ENCODE peak calls at places on chromosomes 1 and 21, in four cellular contexts. One of them, this sample, is unnamed.
A peak's percentile ranks its signal among the peaks of the same experiment; 100 is the strongest.

GRCh38 chr1:18532390-18533170 is 51.9 kb downstream of the KLHDC7A start:
- DNase-seq in uterus: no peak
- DNase-seq in HFF-Myc: no peak
- DNase-seq in heart right ventricle: no peak
- DNase-seq in this sample: no peak

GRCh38 chr1:193437785-193438184 is 251.4 kb upstream of the B3GALT2 start:
- DNase-seq in uterus: no peak
- DNase-seq in HFF-Myc: no peak
- DNase-seq in heart right ventricle: no peak
- DNase-seq in this sample: no peak

GRCh38 chr1:165068716-165069115 is 287.8 kb downstream of the LMX1A start:
- DNase-seq in uterus: no peak
- DNase-seq in HFF-Myc: no peak
- DNase-seq in heart right ventricle: no peak
- DNase-seq in this sample: no peak

GRCh38 chr1:177627148-177627910 is 342.5 kb downstream of the SEC16B start:
- DNase-seq in uterus: no peak
- DNase-seq in HFF-Myc: no peak
- DNase-seq in heart right ventricle: no peak
- DNase-seq in this sample: no peak

GRCh38 chr21:25368531-25368930 is 238.8 kb downstream of the MRPL39 start:
- DNase-seq in uterus: no peak
- DNase-seq in HFF-Myc: no peak
- DNase-seq in heart right ventricle: no peak
- DNase-seq in this sample: no peak

GRCh38 chr1:94746635-94747525 is 73.3 kb upstream of the SLC44A3 start:
- DNase-seq in uterus: no peak
- DNase-seq in HFF-Myc: no peak
- DNase-seq in heart right ventricle: no peak
- DNase-seq in this sample: no peak

GRCh38 chr1:150999051-150999674 is 7.5 kb downstream of the MINDY1 start:
- DNase-seq in uterus: no peak
- DNase-seq in HFF-Myc: no peak
- DNase-seq in heart right ventricle: no peak
- DNase-seq in this sample: no peak

GRCh38 chr1:18041107-18041506 is 66.5 kb upstream of the IGSF21 start:
- DNase-seq in uterus: no peak
- DNase-seq in HFF-Myc: no peak
- DNase-seq in heart right ventricle: no peak
- DNase-seq in this sample: no peak

GRCh38 chr1:150577557-150578277 is 1.7 kb downstream of the MCL1 start:
- DNase-seq in uterus: no peak
- DNase-seq in HFF-Myc: no peak
- DNase-seq in heart right ventricle: no peak
- DNase-seq in this sample: no peak

GRCh38 chr1:224852901-224853568 is 76.4 kb upstream of the DNAH14 start:
- DNase-seq in uterus: no peak
- DNase-seq in HFF-Myc: no peak
- DNase-seq in heart right ventricle: no peak
- DNase-seq in this sample: no peak
- TF ChIP-seq CTCF in uterus: peak; percentile 54
- TF ChIP-seq CTCF in HFF-Myc: peak; percentile 69
- TF ChIP-seq CTCF in heart right ventricle: peak; percentile 69
- TF ChIP-seq CTCF in this sample: peak; percentile 45

DNA sequence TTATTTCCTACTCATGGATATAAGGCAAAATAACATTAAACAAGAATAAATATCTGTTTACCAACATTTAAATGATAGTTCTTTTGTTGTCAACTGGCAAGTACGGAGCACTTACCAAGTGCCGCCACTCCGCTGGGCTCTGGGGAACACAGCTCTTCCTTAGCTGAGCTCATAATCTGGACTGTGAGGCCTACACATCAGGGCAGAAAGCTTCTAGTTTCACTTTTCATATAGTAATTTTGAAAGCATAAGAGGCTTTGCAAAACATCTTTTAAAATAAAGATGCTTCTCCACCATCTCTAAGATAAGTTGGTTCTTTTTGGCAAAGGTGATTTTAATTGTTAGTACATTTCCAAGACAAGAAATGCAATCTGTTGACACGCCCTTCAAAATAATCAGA is 239.6 kb upstream of the C1orf105 start:
- DNase-seq in uterus: peak; percentile 61
- DNase-seq in HFF-Myc: no peak
- DNase-seq in heart right ventricle: peak; percentile 55
- DNase-seq in this sample: no peak
- H3K4me3 ChIP-seq in uterus: peak overlapping the region; percentile 3
- H3K4me3 ChIP-seq in HFF-Myc: peak overlapping the region; percentile 22
- H3K4me3 ChIP-seq in heart right ventricle: peak overlapping the region; percentile 26
- H3K4me3 ChIP-seq in this sample: peak overlapping the region; percentile 36

GRCh38 chr1:197008861-197009260 is 31.5 kb downstream of the CFHR5 start:
- DNase-seq in uterus: no peak
- DNase-seq in HFF-Myc: no peak
- DNase-seq in heart right ventricle: no peak
- DNase-seq in this sample: no peak

GRCh38 chr1:197017558-197018146 is 40.3 kb downstream of the CFHR5 start:
- DNase-seq in uterus: peak; percentile 32
- DNase-seq in HFF-Myc: no peak
- DNase-seq in heart right ventricle: peak; percentile 26
- DNase-seq in this sample: no peak

GRCh38 chr1:197016751-197017150 is 39.4 kb downstream of the CFHR5 start:
- DNase-seq in uterus: no peak
- DNase-seq in HFF-Myc: no peak
- DNase-seq in heart right ventricle: no peak
- DNase-seq in this sample: no peak

GRCh38 chr1:197011614-197012013 is 34.3 kb downstream of the CFHR5 start:
- DNase-seq in uterus: no peak
- DNase-seq in HFF-Myc: no peak
- DNase-seq in heart right ventricle: no peak
- DNase-seq in this sample: no peak

DNA sequence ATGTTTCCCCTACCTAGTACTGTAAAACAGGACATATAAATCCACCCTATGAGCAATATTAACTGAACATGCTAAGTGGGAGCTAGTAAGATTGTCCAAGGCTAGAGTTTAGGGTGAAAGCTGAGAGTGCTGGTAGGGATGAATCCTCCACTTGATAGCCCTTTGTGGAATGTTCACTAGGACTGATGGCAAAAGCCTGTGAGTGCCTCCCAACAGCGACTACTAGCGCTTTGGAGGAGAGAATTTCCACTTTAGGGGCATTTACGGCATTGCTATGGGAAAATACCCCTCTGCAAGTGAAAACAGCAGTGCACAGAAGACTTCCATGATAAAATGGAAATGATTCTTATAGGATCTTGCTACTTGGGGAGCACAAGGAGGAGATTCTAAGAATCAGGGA is 35.9 kb downstream of the CFHR5 start:
- DNase-seq in uterus: no peak
- DNase-seq in HFF-Myc: no peak
- DNase-seq in heart right ventricle: no peak
- DNase-seq in this sample: no peak
- TF ChIP-seq CTCF in uterus: no peak
- TF ChIP-seq CTCF in HFF-Myc: no peak
- TF ChIP-seq CTCF in heart right ventricle: no peak
- TF ChIP-seq CTCF in this sample: no peak

GRCh38 chr1:1001057-1001630 is 1.2 kb upstream of the HES4 start:
- DNase-seq in uterus: peak; percentile 39
- DNase-seq in HFF-Myc: no peak
- DNase-seq in heart right ventricle: peak; percentile 20
- DNase-seq in this sample: no peak
- H3K4me3 ChIP-seq in uterus: peak overlapping the region; percentile 60
- H3K4me3 ChIP-seq in HFF-Myc: peak overlapping the region; percentile 54
- H3K4me3 ChIP-seq in heart right ventricle: peak overlapping the region; percentile 80
- H3K4me3 ChIP-seq in this sample: peak overlapping the region; percentile 73

This sample was measured in AG04449.